ENCODE peak calls at places on chromosomes 2 and 18, in seven cellular contexts. Y is adipocyte, G is lower lobe of right lung, A is fibroblast of pulmonary artery, J is cardiac fibroblast, R is astrocyte of the spinal cord, S is upper lobe of right lung. M is an unnamed sample.

GRCh38 chr2:67616749-67617148 is 219.6 kb downstream of the ETAA1 start:
- DNase-seq in Y (peak), G (no peak), A (peak), J (peak), R (peak), S (no peak), M (no peak)

GRCh38 chr2:28435796-28436425 is 43.3 kb downstream of the FOSL2 start:
- DNase-seq in Y (no peak), G (no peak), A (no peak), J (no peak), R (no peak), S (no peak), M (no peak)

GRCh38 chr2:235496239-235496621 is 2.4 kb downstream of the AGAP1 start:
- DNase-seq in Y (no peak), G (no peak), A (no peak), J (no peak), R (no peak), S (no peak), M (no peak)

GRCh38 chr2:602571-603366 is 74.4 kb downstream of the TMEM18 start:
- DNase-seq in Y (no peak), G (no peak), A (no peak), J (no peak), R (no peak), S (no peak), M (no peak)

GRCh38 chr18:37270046-37270665 is 295.4 kb downstream of the CELF4 start:
- DNase-seq in Y (peak), G (no peak), A (peak), J (peak), R (peak), S (no peak), M (peak)

GRCh38 chr18:22643731-22644130 is 226.0 kb upstream of the CTAGE1 start:
- DNase-seq in Y (peak), G (no peak), A (peak), J (peak), R (peak), S (no peak), M (no peak)

GRCh38 chr18:26471027-26471426 is 77.3 kb downstream of the KCTD1 start:
- DNase-seq in Y (no peak), G (no peak), A (peak), J (peak), R (peak), S (no peak), M (no peak)

GRCh38 chr2:215870088-215870490 is 143.3 kb downstream of the MREG start:
- DNase-seq in Y (peak), G (no peak), A (peak), J (peak), R (peak), S (no peak), M (no peak)

GRCh38 chr18:59268722-59269562 is 4.3 kb downstream of the RAX start:
- DNase-seq in Y (peak), G (peak), A (peak), J (peak), R (no peak), S (peak), M (peak)

GRCh38 chr2:142025394-142025793 is 105.4 kb downstream of the LRP1B start:
- DNase-seq in Y (no peak), G (no peak), A (no peak), J (no peak), R (no peak), S (no peak), M (no peak)

GRCh38 chr2:46872876-46873631 is 42.6 kb downstream of the MCFD2 start:
- DNase-seq in Y (no peak), G (no peak), A (no peak), J (peak), R (no peak), S (no peak), M (no peak)

GRCh38 chr2:8303322-8303832 is 378.5 kb upstream of the ID2 start:
- DNase-seq in Y (no peak), G (peak), A (no peak), J (no peak), R (peak), S (peak), M (peak)

DNA sequence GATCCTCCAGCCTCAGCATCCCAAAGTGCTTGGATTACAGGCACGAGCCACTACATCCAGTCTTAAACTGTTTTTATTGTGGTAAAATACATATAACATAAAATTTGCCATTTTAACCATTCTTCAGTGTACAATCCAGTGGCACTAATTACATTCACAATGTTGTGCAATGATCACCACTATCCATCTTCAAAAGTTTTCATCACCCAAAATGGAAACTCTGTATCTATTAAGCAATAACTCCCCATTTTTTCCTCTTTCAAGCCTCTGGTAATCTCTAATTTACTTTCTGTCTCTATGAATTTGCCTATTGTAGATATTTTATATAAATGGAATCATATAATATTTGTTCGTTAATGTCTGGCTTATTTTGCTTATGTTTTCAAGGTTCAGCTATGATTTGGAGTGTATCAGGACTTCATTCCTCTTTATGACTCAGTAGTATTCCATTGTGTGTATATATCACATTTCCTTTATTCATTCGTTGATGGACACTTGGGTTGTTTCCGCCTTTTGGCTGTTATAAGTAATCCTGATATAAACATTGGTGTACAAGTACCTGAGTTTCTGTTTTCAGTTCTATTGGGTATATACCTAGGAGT is 71.8 kb downstream of the GFPT1 start:
- DNase-seq in Y (no peak), G (no peak), A (no peak), J (no peak), R (no peak), S (no peak), M (no peak)
- H3K4me3 ChIP-seq in Y (no peak), G (no peak), A (no peak), J (no peak), R (no peak), S (no peak), M (no peak)

GRCh38 chr2:70115646-70116442 is 28.6 kb downstream of the PCBP1 start:
- DNase-seq in Y (no peak), G (no peak), A (no peak), J (no peak), R (no peak), S (no peak), M (no peak)
- H3K4me3 ChIP-seq in Y (no peak), G (no peak), A (no peak), J (no peak), R (no peak), S (no peak), M (no peak)

GRCh38 chr18:11985532-11985931 is 4.2 kb downstream of the IMPA2 start:
- DNase-seq in Y (no peak), G (no peak), A (no peak), J (no peak), R (no peak), S (no peak), M (no peak)

GRCh38 chr18:11984091-11984490 is 2.8 kb downstream of the IMPA2 start:
- DNase-seq in Y (no peak), G (no peak), A (no peak), J (no peak), R (no peak), S (no peak), M (no peak)

GRCh38 chr18:11981633-11982366 is 493 bp downstream of the IMPA2 start:
- DNase-seq in Y (peak), G (peak), A (no peak), J (peak), R (no peak), S (no peak), M (peak)

GRCh38 chr18:11982981-11983380 is 1.7 kb downstream of the IMPA2 start:
- DNase-seq in Y (no peak), G (no peak), A (no peak), J (no peak), R (no peak), S (no peak), M (no peak)

GRCh38 chr18:11983592-11983991 is 2.3 kb downstream of the IMPA2 start:
- DNase-seq in Y (no peak), G (no peak), A (no peak), J (no peak), R (no peak), S (no peak), M (no peak)
- H3K4me3 ChIP-seq in Y (no peak), G (peak), A (no peak), J (no peak), R (no peak), S (peak), M (no peak)

GRCh38 chr2:147636888-147637270 is 207.9 kb upstream of the ACVR2A start:
- DNase-seq in Y (no peak), G (no peak), A (no peak), J (no peak), R (peak), S (no peak), M (no peak)

GRCh38 chr2:147631294-147631693 is 213.5 kb upstream of the ACVR2A start:
- DNase-seq in Y (no peak), G (no peak), A (no peak), J (no peak), R (no peak), S (no peak), M (no peak)

GRCh38 chr2:147632193-147632592 is 212.6 kb upstream of the ACVR2A start:
- DNase-seq in Y (no peak), G (no peak), A (no peak), J (no peak), R (no peak), S (no peak), M (no peak)

GRCh38 chr2:147636238-147636887 is 208.5 kb upstream of the ACVR2A start:
- DNase-seq in Y (peak), G (no peak), A (peak), J (peak), R (peak), S (no peak), M (no peak)

GRCh38 chr2:147634801-147635200 is 210.0 kb upstream of the ACVR2A start:
- DNase-seq in Y (no peak), G (no peak), A (no peak), J (no peak), R (no peak), S (no peak), M (no peak)
- H3K4me3 ChIP-seq in Y (no peak), G (no peak), A (no peak), J (no peak), R (no peak), S (no peak), M (no peak)

DNA sequence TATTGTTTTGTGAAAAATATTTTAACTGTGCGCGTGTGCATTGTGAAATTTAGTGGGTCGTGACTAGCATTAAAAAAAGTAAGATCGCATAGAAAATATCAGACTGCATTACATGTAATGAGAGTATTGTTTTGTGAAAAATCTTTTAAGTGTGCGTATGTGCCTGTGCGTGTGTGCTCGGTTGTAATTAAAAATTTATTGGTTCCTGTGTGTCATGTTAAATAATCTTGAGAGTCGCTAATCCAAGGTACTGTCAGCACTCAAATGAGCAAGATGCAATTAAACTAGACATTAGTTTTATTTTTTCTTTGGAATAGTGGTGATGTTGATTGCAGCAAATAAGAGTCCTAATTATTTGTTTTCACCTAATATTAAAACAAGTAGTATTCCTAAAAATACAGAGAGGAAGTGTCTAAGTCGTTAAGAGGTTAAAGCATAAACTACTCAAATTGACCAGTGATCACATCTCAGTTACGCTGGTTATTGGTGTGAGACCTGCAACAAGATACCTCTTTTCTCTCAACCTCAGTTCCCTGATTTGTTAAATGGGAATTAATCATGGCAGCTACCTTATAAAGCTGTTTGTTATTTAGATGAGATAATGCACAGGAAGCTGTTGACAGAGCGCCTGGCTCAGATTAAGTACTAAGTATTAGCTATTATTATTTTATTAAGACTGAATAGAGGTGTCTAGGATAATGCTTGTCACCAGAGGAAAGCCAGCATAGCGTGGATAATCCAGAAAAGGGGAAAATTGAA is 1.9 kb downstream of the ZDBF2 start:
- DNase-seq in Y (peak), G (no peak), A (no peak), J (no peak), R (no peak), S (no peak), M (no peak)
- H3K4me3 ChIP-seq in Y (peak), G (no peak), A (peak), J (peak), R (peak), S (no peak), M (peak)

GRCh38 chr2:174844295-174844708 is 80.0 kb upstream of the CHRNA1 start:
- DNase-seq in Y (peak), G (no peak), A (no peak), J (no peak), R (no peak), S (no peak), M (no peak)

GRCh38 chr2:174846941-174847938 is 83.0 kb upstream of the CHRNA1 start:
- DNase-seq in Y (peak), G (no peak), A (peak), J (peak), R (peak), S (no peak), M (no peak)

GRCh38 chr2:174842496-174842895 is 78.2 kb upstream of the CHRNA1 start:
- DNase-seq in Y (no peak), G (no peak), A (no peak), J (no peak), R (no peak), S (no peak), M (no peak)

GRCh38 chr2:174841931-174842330 is 77.7 kb upstream of the CHRNA1 start:
- DNase-seq in Y (no peak), G (no peak), A (no peak), J (no peak), R (no peak), S (no peak), M (no peak)

DNA sequence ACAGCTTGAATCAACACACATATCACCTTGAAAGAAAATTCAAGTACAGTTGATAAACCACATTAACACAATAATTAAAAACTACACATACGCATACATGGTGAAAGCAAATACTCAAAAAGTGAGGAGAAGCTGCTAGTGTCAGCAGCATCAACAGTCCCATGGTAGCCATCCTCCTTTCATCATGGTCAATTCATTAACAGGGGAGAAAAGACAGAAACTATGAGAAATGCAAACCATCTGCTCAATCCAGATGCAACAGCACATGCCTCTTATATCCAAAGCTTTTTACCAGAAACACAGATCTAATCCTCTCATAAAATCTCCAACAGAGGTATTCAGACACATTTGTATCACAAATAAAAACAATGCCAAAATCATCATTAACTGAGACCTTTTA is 81.9 kb upstream of the CHRNA1 start:
- DNase-seq in Y (peak), G (no peak), A (no peak), J (no peak), R (no peak), S (no peak), M (no peak)
- H3K4me3 ChIP-seq in Y (peak), G (peak), A (peak), J (peak), R (peak), S (peak), M (no peak)

GRCh38 chr2:63047193-63047533 is 3.5 kb upstream of the OTX1 start:
- DNase-seq in Y (no peak), G (no peak), A (no peak), J (no peak), R (no peak), S (no peak), M (peak)

GRCh38 chr2:63049291-63050185 is 1.1 kb upstream of the OTX1 start:
- DNase-seq in Y (no peak), G (no peak), A (peak), J (peak), R (peak), S (no peak), M (no peak)

GRCh38 chr2:63050186-63050915 is at the start of gene OTX1:
- DNase-seq in Y (peak), G (peak), A (peak), J (peak), R (no peak), S (peak), M (peak)

GRCh38 chr2:63047534-63048281 is 2.9 kb upstream of the OTX1 start:
- DNase-seq in Y (no peak), G (peak), A (no peak), J (no peak), R (no peak), S (peak), M (peak)

GRCh38 chr2:63048367-63049171 is 2.1 kb upstream of the OTX1 start:
- DNase-seq in Y (no peak), G (no peak), A (no peak), J (no peak), R (no peak), S (no peak), M (no peak)
- H3K4me3 ChIP-seq in Y (no peak), G (no peak), A (no peak), J (no peak), R (no peak), S (no peak), M (no peak)

GRCh38 chr2:170362313-170362795 is 184.4 kb downstream of the MYO3B start:
- DNase-seq in Y (no peak), G (no peak), A (no peak), J (no peak), R (no peak), S (no peak), M (no peak)

GRCh38 chr2:170361359-170361936 is 183.5 kb downstream of the MYO3B start:
- DNase-seq in Y (peak), G (no peak), A (peak), J (peak), R (peak), S (no peak), M (peak)

GRCh38 chr2:170360546-170361358 is 182.8 kb downstream of the MYO3B start:
- DNase-seq in Y (no peak), G (no peak), A (no peak), J (no peak), R (no peak), S (no peak), M (no peak)

GRCh38 chr2:170365003-170365402 is 187.1 kb downstream of the MYO3B start:
- DNase-seq in Y (no peak), G (no peak), A (no peak), J (no peak), R (no peak), S (no peak), M (no peak)

DNA sequence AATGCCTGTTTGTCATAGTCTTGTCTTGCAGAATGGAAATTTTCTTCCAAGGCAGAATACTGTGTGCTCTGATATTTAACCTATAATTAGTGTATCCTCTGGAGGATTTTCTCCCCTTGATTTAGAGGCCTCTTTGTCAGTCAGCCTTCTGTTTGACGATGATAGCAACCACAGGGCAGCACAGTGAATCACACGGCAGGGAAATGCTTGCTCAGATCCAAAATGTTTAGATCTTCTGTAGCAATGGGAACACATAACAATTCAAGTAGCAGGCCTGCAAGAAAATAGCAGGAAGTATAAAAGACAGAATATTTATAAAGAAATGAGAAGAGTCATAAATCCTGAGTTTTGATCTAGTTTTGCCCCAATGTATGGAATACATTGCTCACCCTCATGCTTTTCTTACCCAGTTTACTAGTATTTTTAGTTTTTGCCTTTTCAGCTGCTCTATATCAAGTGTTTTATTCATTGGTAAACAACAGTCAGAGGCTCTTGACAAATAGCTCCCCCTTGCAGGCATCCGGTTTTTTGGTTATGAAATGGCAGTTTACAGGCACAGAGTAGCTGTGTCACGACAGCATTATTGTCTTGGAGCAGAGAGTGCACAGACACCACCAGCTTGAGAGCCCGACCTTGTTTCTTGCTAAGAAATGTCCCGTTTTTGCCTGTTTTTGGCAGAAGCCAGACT is 185.1 kb downstream of the MYO3B start:
- DNase-seq in Y (peak), G (no peak), A (peak), J (no peak), R (no peak), S (no peak), M (no peak)
- H3K4me3 ChIP-seq in Y (no peak), G (no peak), A (no peak), J (no peak), R (no peak), S (no peak), M (no peak)

M was measured in right cardiac atrium.